ENCODE peak calls at places on chromosomes 7 and 10, in four cellular contexts. J is HepG2, I is K562, U is GM12878. W is an unnamed sample.

GRCh38 chr7:35254496-35255416 is 856 bp upstream of the TBX20 start:
- DNase-seq in I (no peak), U (no peak), J (no peak), W (peak; percentile 18)

GRCh38 chr10:67783576-67784294 is 54.3 kb downstream of the DNAJC12 start:
- DNase-seq in U (no peak), I (no peak), J (no peak), W (no peak)

GRCh38 chr7:101904019-101904418 is 86.6 kb downstream of the CUX1 start:
- DNase-seq in J (no peak), U (no peak), I (no peak), W (no peak)

GRCh38 chr7:3897430-3898385 is 596.7 kb downstream of the SDK1 start:
- DNase-seq in J (peak; percentile 29), I (peak; percentile 45), U (no peak), W (peak; percentile 26)

GRCh38 chr10:122099562-122099961 is 110.6 kb downstream of the TACC2 start:
- DNase-seq in I (no peak), U (no peak), J (no peak), W (no peak)

GRCh38 chr10:7033031-7033430 is 377.8 kb downstream of the SFMBT2 start:
- DNase-seq in I (no peak), J (no peak), U (no peak), W (no peak)

GRCh38 chr10:78528749-78529204 is 495.1 kb downstream of the RPS24 start:
- DNase-seq in J (peak; percentile 95), U (no peak), I (no peak), W (no peak)

GRCh38 chr7:45092100-45092930 is 3.5 kb upstream of the NACAD start:
- DNase-seq in J (no peak), U (no peak), I (no peak), W (no peak)

GRCh38 chr7:100435401-100436304 is 644 bp downstream of the PPP1R35 start:
- DNase-seq in J (no peak), U (no peak), I (peak; percentile 82), W (peak; percentile 47)

GRCh38 chr7:107530749-107531148 is 33.0 kb downstream of the COG5 start:
- DNase-seq in U (no peak), J (no peak), I (no peak), W (no peak)

GRCh38 chr10:44416021-44416758 is 31.3 kb upstream of the CXCL12 start:
- DNase-seq in I (no peak), U (no peak), J (no peak), W (no peak)

GRCh38 chr7:158829021-158829341 is 328 bp downstream of the ESYT2 start:
- DNase-seq in U (no peak), J (peak; percentile 20), I (no peak), W (peak; percentile 63)

GRCh38 chr7:103348452-103348851 is 1.0 kb downstream of the PSMC2 start:
- DNase-seq in I (no peak), J (no peak), U (no peak), W (no peak)
- TF ChIP-seq ESRRA in I (no peak), J (no peak), U (no peak), W (no peak)

DNA sequence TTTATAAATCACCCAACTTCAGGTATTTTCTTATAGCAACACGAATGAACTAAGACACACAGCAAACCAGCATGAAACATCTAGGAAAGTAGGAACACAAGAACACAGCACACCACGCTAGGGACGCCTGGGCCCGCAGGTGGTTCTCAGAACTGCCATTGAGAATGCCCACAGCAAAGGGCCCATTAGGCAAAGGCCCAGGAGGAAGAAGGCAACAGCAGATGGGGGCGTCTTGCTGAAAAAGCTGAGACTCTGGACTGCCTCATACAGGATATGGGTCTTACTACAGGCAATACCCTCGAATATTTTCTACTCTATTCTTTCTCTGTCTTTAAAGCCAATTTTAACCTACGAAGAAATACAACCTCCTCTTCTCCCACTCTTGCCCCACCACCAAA is 77.3 kb downstream of the PARD3 start:
- DNase-seq in J (no peak), I (no peak), U (no peak), W (no peak)
- TF ChIP-seq NR2C2 in J (no peak), I (no peak), U (no peak), W (no peak)

DNA sequence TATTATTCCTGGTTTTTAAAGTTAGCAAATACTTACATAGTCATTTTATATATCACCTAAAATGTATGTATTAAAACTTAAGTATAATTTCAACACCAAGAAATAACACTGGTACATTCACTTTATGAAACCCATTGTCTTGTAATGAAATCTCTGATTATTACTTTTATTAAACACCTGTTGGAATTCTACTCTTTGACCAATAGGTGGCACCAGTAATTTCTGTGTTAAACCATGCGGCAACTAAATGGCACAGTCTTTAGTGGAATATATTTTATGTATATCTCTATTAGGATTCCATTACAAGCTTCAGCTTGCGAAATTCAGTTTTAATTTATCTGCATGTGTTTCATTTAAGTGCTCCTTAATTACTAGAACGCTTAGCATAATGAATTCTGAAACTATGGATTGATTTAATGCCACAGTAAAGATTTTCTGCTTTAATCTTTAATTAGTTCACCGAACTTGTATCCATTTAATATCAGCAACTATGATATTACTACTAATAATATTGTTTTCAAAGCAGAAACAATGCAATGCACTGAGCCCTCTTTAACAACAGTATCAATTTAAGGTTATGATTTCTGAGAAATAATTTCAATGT is 181.3 kb downstream of the MAGI2 start:
- DNase-seq in I (peak; percentile 22), U (no peak), J (peak; percentile 30), W (no peak)
- TF ChIP-seq ESRRA in I (no peak), U (no peak), J (no peak), W (no peak)

GRCh38 chr7:29039747-29040569 is 81.8 kb upstream of the TRIL start:
- DNase-seq in J (no peak), U (no peak), I (no peak), W (no peak)

GRCh38 chr7:29038463-29038862 is 80.3 kb upstream of the TRIL start:
- DNase-seq in I (no peak), J (no peak), U (no peak), W (no peak)

GRCh38 chr7:29033584-29033983 is 75.5 kb upstream of the TRIL start:
- DNase-seq in J (no peak), U (no peak), I (no peak), W (no peak)

GRCh38 chr7:29040570-29040906 is 82.4 kb upstream of the TRIL start:
- DNase-seq in U (no peak), I (no peak), J (no peak), W (no peak)

DNA sequence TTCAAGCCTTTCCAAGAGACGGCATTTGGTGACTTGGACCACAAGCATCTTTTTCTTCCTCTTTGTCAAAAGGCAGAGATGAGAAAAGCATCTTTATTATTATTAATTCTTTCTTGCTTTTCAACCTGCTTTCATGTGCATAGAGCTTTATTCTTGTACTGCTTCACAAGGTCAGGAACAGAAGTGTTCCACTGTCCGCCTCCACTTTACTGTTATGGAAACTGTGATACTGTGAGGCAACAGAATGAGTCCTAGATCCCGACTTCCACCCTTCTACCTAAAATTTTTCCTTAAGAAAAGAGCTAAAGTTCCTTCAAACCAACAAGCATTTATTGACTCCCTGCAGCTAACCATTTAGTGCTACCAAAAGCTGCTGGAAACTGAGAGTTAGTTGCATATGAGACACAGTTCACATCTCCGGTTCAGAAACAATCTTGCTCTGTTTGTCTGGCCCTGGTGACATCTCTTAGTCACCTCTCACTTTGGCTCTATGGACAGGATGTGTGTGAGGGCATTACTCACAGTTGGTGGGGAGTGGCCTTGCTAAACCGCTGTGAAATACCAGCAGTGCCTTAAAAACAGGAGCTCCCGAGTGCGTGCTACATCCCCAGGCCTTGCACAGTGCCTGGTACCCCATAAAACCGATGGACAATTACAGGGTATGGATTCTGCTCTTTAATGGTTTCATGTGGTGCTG is 77.1 kb upstream of the TRIL start:
- DNase-seq in I (no peak), U (no peak), J (peak; percentile 80), W (no peak)
- TF ChIP-seq NR2C2 in I (no peak), U (no peak), J (no peak), W (no peak)